ENCODE peak calls at places on chromosomes 5 and 9, in four cellular contexts. One of them, this sample, is unnamed. For H3K36me3 and H3K4me1, the result is how much of the 10 kb centered on the place peaks cover.

GRCh38 chr9:132670816-132671371 is 630 bp downstream of the GTF3C4 start:
- DNase-seq in tibial nerve: no peak
- DNase-seq in sigmoid colon: peak
- DNase-seq in heart right ventricle: no peak
- DNase-seq in this sample: peak

GRCh38 chr9:14058078-14058688 is 255.8 kb downstream of the NFIB start:
- DNase-seq in tibial nerve: no peak
- DNase-seq in sigmoid colon: no peak
- DNase-seq in heart right ventricle: peak
- DNase-seq in this sample: no peak

GRCh38 chr5:166909040-166909439 is 1382.4 kb upstream of the WWC1 start:
- DNase-seq in sigmoid colon: no peak
- DNase-seq in tibial nerve: no peak
- DNase-seq in heart right ventricle: no peak
- DNase-seq in this sample: no peak

GRCh38 chr9:90140131-90140818 is 502.3 kb downstream of the DIRAS2 start:
- DNase-seq in sigmoid colon: no peak
- DNase-seq in tibial nerve: no peak
- DNase-seq in heart right ventricle: no peak
- DNase-seq in this sample: no peak

GRCh38 chr5:59479084-59479483 is 414.4 kb downstream of the PDE4D start:
- DNase-seq in heart right ventricle: no peak
- DNase-seq in tibial nerve: no peak
- DNase-seq in sigmoid colon: no peak
- DNase-seq in this sample: no peak

GRCh38 chr5:105101597-105101996 is 1539.0 kb upstream of the NUDT12 start:
- DNase-seq in sigmoid colon: no peak
- DNase-seq in tibial nerve: no peak
- DNase-seq in heart right ventricle: no peak
- DNase-seq in this sample: no peak

GRCh38 chr5:34867660-34868059 is 28.7 kb downstream of the TTC23L start:
- DNase-seq in heart right ventricle: no peak
- DNase-seq in sigmoid colon: no peak
- DNase-seq in tibial nerve: no peak
- DNase-seq in this sample: no peak

GRCh38 chr5:95966005-95966404 is 4.4 kb upstream of the ELL2 start:
- DNase-seq in sigmoid colon: no peak
- DNase-seq in tibial nerve: no peak
- DNase-seq in heart right ventricle: no peak
- DNase-seq in this sample: no peak

GRCh38 chr5:52799358-52799982 is 11.8 kb downstream of the ITGA1 start:
- DNase-seq in tibial nerve: no peak
- DNase-seq in heart right ventricle: peak
- DNase-seq in sigmoid colon: peak
- DNase-seq in this sample: no peak

GRCh38 chr5:74420220-74420619 is 220.3 kb downstream of the ENC1 start:
- DNase-seq in heart right ventricle: no peak
- DNase-seq in sigmoid colon: no peak
- DNase-seq in tibial nerve: no peak
- DNase-seq in this sample: no peak

GRCh38 chr9:95509851-95510529 is 6.8 kb downstream of the PTCH1 start:
- DNase-seq in heart right ventricle: peak
- DNase-seq in sigmoid colon: no peak
- DNase-seq in tibial nerve: no peak
- DNase-seq in this sample: no peak

GRCh38 chr5:116486588-116486987 is 88.0 kb downstream of the SEMA6A start:
- DNase-seq in sigmoid colon: no peak
- DNase-seq in tibial nerve: no peak
- DNase-seq in heart right ventricle: no peak
- DNase-seq in this sample: no peak

GRCh38 chr5:124599048-124599973 is 147.1 kb downstream of the ZNF608 start:
- DNase-seq in tibial nerve: no peak
- DNase-seq in heart right ventricle: no peak
- DNase-seq in sigmoid colon: no peak
- DNase-seq in this sample: no peak

GRCh38 chr9:130835441-130836298 is 616 bp downstream of the ABL1 start:
- DNase-seq in heart right ventricle: peak
- DNase-seq in tibial nerve: no peak
- DNase-seq in sigmoid colon: peak
- DNase-seq in this sample: peak

GRCh38 chr5:92378961-92379611 is 996.0 kb upstream of the ARRDC3 start:
- DNase-seq in sigmoid colon: no peak
- DNase-seq in heart right ventricle: peak
- DNase-seq in tibial nerve: no peak
- DNase-seq in this sample: no peak

GRCh38 chr9:72753261-72753893 is 199.5 kb downstream of the ALDH1A1 start:
- DNase-seq in tibial nerve: no peak
- DNase-seq in heart right ventricle: no peak
- DNase-seq in sigmoid colon: no peak
- DNase-seq in this sample: no peak

GRCh38 chr5:87649455-87649854 is 236.7 kb upstream of the CCNH start:
- DNase-seq in heart right ventricle: no peak
- DNase-seq in tibial nerve: no peak
- DNase-seq in sigmoid colon: no peak
- DNase-seq in this sample: no peak

GRCh38 chr9:23824241-23825142 is 1.5 kb downstream of the ELAVL2 start:
- DNase-seq in tibial nerve: no peak
- DNase-seq in sigmoid colon: no peak
- DNase-seq in heart right ventricle: no peak
- DNase-seq in this sample: no peak

GRCh38 chr5:154000703-154001102 is 38.0 kb downstream of the FAM114A2 start:
- DNase-seq in sigmoid colon: no peak
- DNase-seq in tibial nerve: no peak
- DNase-seq in heart right ventricle: no peak
- DNase-seq in this sample: no peak

GRCh38 chr5:9622891-9623547 is 7.1 kb downstream of the TAS2R1 start:
- DNase-seq in tibial nerve: no peak
- DNase-seq in sigmoid colon: no peak
- DNase-seq in heart right ventricle: no peak
- DNase-seq in this sample: no peak

GRCh38 chr9:75123696-75124095 is 35.4 kb downstream of the OSTF1 start:
- DNase-seq in tibial nerve: no peak
- DNase-seq in sigmoid colon: no peak
- DNase-seq in heart right ventricle: no peak
- DNase-seq in this sample: no peak
- H3K36me3 ChIP-seq in tibial nerve: under half
- H3K36me3 ChIP-seq in sigmoid colon: under half
- H3K36me3 ChIP-seq in heart right ventricle: under half
- H3K36me3 ChIP-seq in this sample: under half

GRCh38 chr9:128266868-128267590 is 8.8 kb downstream of the GOLGA2 start:
- DNase-seq in heart right ventricle: no peak
- DNase-seq in tibial nerve: no peak
- DNase-seq in sigmoid colon: no peak
- DNase-seq in this sample: no peak
- H3K4me1 ChIP-seq in heart right ventricle: under half
- H3K4me1 ChIP-seq in tibial nerve: under half
- H3K4me1 ChIP-seq in sigmoid colon: under half
- H3K4me1 ChIP-seq in this sample: under half

GRCh38 chr5:177434942-177435738 is 8.7 kb downstream of the GRK6 start:
- DNase-seq in sigmoid colon: no peak
- DNase-seq in heart right ventricle: no peak
- DNase-seq in tibial nerve: no peak
- DNase-seq in this sample: no peak
- H3K36me3 ChIP-seq in sigmoid colon: half or more
- H3K36me3 ChIP-seq in heart right ventricle: under half
- H3K36me3 ChIP-seq in tibial nerve: under half
- H3K36me3 ChIP-seq in this sample: under half

GRCh38 chr5:172660974-172661373 is 19.9 kb downstream of the NEURL1B start:
- DNase-seq in sigmoid colon: peak
- DNase-seq in heart right ventricle: no peak
- DNase-seq in tibial nerve: no peak
- DNase-seq in this sample: no peak
- H3K4me1 ChIP-seq in sigmoid colon: half or more
- H3K4me1 ChIP-seq in heart right ventricle: under half
- H3K4me1 ChIP-seq in tibial nerve: under half
- H3K4me1 ChIP-seq in this sample: under half

GRCh38 chr5:163459465-163459887 is 426 bp downstream of the NUDCD2 start:
- DNase-seq in sigmoid colon: no peak
- DNase-seq in heart right ventricle: no peak
- DNase-seq in tibial nerve: no peak
- DNase-seq in this sample: no peak

GRCh38 chr5:163460562-163461176 is at the start of gene HMMR:
- DNase-seq in tibial nerve: no peak
- DNase-seq in heart right ventricle: no peak
- DNase-seq in sigmoid colon: no peak
- DNase-seq in this sample: no peak

GRCh38 chr5:163463063-163463435 is 2.6 kb downstream of the HMMR start:
- DNase-seq in tibial nerve: no peak
- DNase-seq in heart right ventricle: no peak
- DNase-seq in sigmoid colon: no peak
- DNase-seq in this sample: no peak

GRCh38 chr5:163458778-163459405 is 1.0 kb downstream of the NUDCD2 start:
- DNase-seq in tibial nerve: no peak
- DNase-seq in heart right ventricle: no peak
- DNase-seq in sigmoid colon: no peak
- DNase-seq in this sample: no peak

GRCh38 chr5:163459888-163460561 is at the start of gene NUDCD2:
- DNase-seq in heart right ventricle: peak
- DNase-seq in sigmoid colon: peak
- DNase-seq in tibial nerve: peak
- DNase-seq in this sample: peak
- H3K36me3 ChIP-seq in heart right ventricle: under half
- H3K36me3 ChIP-seq in sigmoid colon: under half
- H3K36me3 ChIP-seq in tibial nerve: under half
- H3K36me3 ChIP-seq in this sample: under half

DNA sequence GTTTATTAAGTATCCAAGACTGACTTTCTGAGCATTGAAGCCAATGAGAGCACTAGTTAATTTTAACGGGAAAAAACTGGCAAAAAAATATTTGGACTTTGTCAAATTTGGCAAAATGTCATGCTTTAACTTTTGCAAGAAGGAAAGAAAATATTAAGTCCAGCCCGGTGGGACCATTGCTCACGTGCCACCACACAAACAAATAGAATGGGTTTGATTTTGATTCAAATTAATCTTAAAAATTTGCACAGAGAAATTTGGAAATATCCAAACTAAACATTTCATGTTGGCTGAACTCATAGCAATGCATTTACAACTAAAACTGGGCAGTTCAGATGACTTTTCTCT is 302.2 kb downstream of the EBF1 start:
- DNase-seq in tibial nerve: no peak
- DNase-seq in sigmoid colon: no peak
- DNase-seq in heart right ventricle: no peak
- DNase-seq in this sample: no peak
- H3K4me1 ChIP-seq in tibial nerve: under half
- H3K4me1 ChIP-seq in sigmoid colon: under half
- H3K4me1 ChIP-seq in heart right ventricle: under half
- H3K4me1 ChIP-seq in this sample: under half

GRCh38 chr5:14357441-14357840 is 214.3 kb downstream of the TRIO start:
- DNase-seq in sigmoid colon: no peak
- DNase-seq in tibial nerve: no peak
- DNase-seq in heart right ventricle: peak
- DNase-seq in this sample: no peak
- H3K36me3 ChIP-seq in sigmoid colon: under half
- H3K36me3 ChIP-seq in tibial nerve: under half
- H3K36me3 ChIP-seq in heart right ventricle: under half
- H3K36me3 ChIP-seq in this sample: under half

GRCh38 chr5:6162175-6162574 is 216.2 kb downstream of the MED10 start:
- DNase-seq in heart right ventricle: no peak
- DNase-seq in sigmoid colon: no peak
- DNase-seq in tibial nerve: no peak
- DNase-seq in this sample: no peak

GRCh38 chr5:6163913-6164312 is 214.4 kb downstream of the MED10 start:
- DNase-seq in sigmoid colon: no peak
- DNase-seq in heart right ventricle: no peak
- DNase-seq in tibial nerve: no peak
- DNase-seq in this sample: no peak

GRCh38 chr5:6161257-6161656 is 217.1 kb downstream of the MED10 start:
- DNase-seq in sigmoid colon: no peak
- DNase-seq in tibial nerve: no peak
- DNase-seq in heart right ventricle: no peak
- DNase-seq in this sample: no peak

GRCh38 chr5:6169660-6170059 is 208.7 kb downstream of the MED10 start:
- DNase-seq in heart right ventricle: no peak
- DNase-seq in tibial nerve: no peak
- DNase-seq in sigmoid colon: no peak
- DNase-seq in this sample: no peak

DNA sequence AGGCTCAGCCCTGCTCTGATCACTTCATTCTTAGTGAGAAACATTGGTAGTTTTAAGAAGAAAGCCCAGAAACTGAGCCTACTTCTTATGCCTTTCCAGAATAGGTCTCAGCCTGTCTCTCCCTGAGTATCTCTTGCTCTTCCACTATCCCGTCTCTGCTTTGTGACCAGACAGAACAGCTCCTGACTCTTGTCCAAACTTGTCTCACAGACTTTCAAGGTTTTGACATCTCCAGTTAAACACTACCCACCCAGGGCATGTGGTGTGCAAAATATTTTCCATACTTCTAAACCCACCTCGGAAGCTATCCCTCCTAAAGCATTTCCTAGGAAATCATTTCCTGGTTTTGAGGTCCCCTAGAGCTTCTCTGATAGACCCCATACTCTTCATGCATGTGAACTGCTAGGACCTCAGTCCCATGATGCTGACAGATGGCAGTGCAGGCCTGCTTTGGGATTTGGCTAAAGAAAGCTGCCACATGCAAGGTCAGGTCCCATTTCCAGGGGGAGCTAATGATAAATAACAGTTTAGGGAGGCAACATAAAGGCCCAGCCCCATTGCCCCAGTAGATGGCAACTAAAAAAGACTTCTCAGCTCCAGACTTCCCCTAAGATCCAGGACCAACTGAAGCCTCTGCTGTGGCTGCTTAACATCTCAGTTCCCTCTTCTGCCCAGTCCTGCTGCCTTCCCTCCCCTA is 211.5 kb downstream of the MED10 start:
- DNase-seq in tibial nerve: no peak
- DNase-seq in sigmoid colon: no peak
- DNase-seq in heart right ventricle: no peak
- DNase-seq in this sample: no peak
- H3K4me1 ChIP-seq in tibial nerve: under half
- H3K4me1 ChIP-seq in sigmoid colon: under half
- H3K4me1 ChIP-seq in heart right ventricle: under half
- H3K4me1 ChIP-seq in this sample: under half

GRCh38 chr5:1814183-1815020 is 13.2 kb downstream of the NDUFS6 start:
- DNase-seq in tibial nerve: no peak
- DNase-seq in heart right ventricle: no peak
- DNase-seq in sigmoid colon: peak
- DNase-seq in this sample: no peak
- H3K36me3 ChIP-seq in tibial nerve: under half
- H3K36me3 ChIP-seq in heart right ventricle: under half
- H3K36me3 ChIP-seq in sigmoid colon: half or more
- H3K36me3 ChIP-seq in this sample: half or more

GRCh38 chr5:139651502-139651862 is 3.3 kb downstream of the CXXC5 start:
- DNase-seq in tibial nerve: no peak
- DNase-seq in sigmoid colon: peak
- DNase-seq in heart right ventricle: no peak
- DNase-seq in this sample: no peak

GRCh38 chr5:139650031-139650688 is 2.0 kb downstream of the CXXC5 start:
- DNase-seq in heart right ventricle: peak
- DNase-seq in tibial nerve: no peak
- DNase-seq in sigmoid colon: peak
- DNase-seq in this sample: no peak

GRCh38 chr5:139649082-139649991 is 1.2 kb downstream of the CXXC5 start:
- DNase-seq in sigmoid colon: peak
- DNase-seq in tibial nerve: no peak
- DNase-seq in heart right ventricle: no peak
- DNase-seq in this sample: no peak

GRCh38 chr5:139651863-139652787 is 4.0 kb downstream of the CXXC5 start:
- DNase-seq in heart right ventricle: peak
- DNase-seq in sigmoid colon: peak
- DNase-seq in tibial nerve: peak
- DNase-seq in this sample: peak

GRCh38 chr5:139650689-139651501 is 2.7 kb downstream of the CXXC5 start:
- DNase-seq in tibial nerve: no peak
- DNase-seq in heart right ventricle: peak
- DNase-seq in sigmoid colon: peak
- DNase-seq in this sample: no peak
- H3K4me1 ChIP-seq in tibial nerve: under half
- H3K4me1 ChIP-seq in heart right ventricle: under half
- H3K4me1 ChIP-seq in sigmoid colon: half or more
- H3K4me1 ChIP-seq in this sample: under half

This sample was measured in naive thymus-derived CD4-positive, alpha-beta T cell.